ENCODE peak calls at places on chromosomes 5 and 9, in six cellular contexts. N is natural killer cell; I is activated T-cell treated with anti-CD3 and anti-CD28 coated beads, Interleukin-2, amount 50 U/mL, for 24 hours; D is activated CD8-positive, alpha-beta memory T cell treated with anti-CD3 and anti-CD28 coated beads, Interleukin-2, amount 50 U/mL, for 48 hours; Q is CD4-positive, alpha-beta memory T cell; V is GM03348. B is an unnamed sample.

GRCh38 chr5:36442796-36443195 is 141.1 kb upstream of the RANBP3L start:
- DNase-seq in D (no peak), N (no peak), V (no peak), I (no peak), Q (no peak), B (no peak)

GRCh38 chr9:69121155-69122085 is 52.7 kb upstream of the TJP2 start:
- DNase-seq in V (peak), D (peak), N (peak), Q (peak), I (peak), B (no peak)

GRCh38 chr9:79185866-79186265 is 385.9 kb upstream of the TLE4 start:
- DNase-seq in N (no peak), I (no peak), Q (no peak), D (no peak), V (peak), B (no peak)

GRCh38 chr9:32427111-32427873 is 42.8 kb downstream of the ACO1 start:
- DNase-seq in N (no peak), V (no peak), Q (no peak), D (no peak), I (no peak), B (no peak)

GRCh38 chr9:78273761-78274160 is 23.2 kb upstream of the PSAT1 start:
- DNase-seq in I (no peak), Q (no peak), V (no peak), N (no peak), D (no peak), B (no peak)

GRCh38 chr9:2127486-2127885 is 112.3 kb downstream of the SMARCA2 start:
- DNase-seq in N (no peak), D (no peak), V (peak), Q (no peak), I (no peak), B (no peak)

GRCh38 chr5:63553069-63553468 is 409.2 kb downstream of the HTR1A start:
- DNase-seq in D (no peak), Q (no peak), V (no peak), N (no peak), I (no peak), B (no peak)

GRCh38 chr5:137487600-137487999 is 11.5 kb downstream of the SPOCK1 start:
- DNase-seq in N (no peak), D (no peak), V (peak), I (no peak), Q (no peak), B (no peak)

GRCh38 chr9:21964925-21965385 is 29.2 kb downstream of the CDKN2A start:
- DNase-seq in N (peak), Q (peak), V (peak), D (peak), I (peak), B (peak)

GRCh38 chr5:160356550-160357347 is 13.7 kb downstream of the C1QTNF2 start:
- DNase-seq in D (no peak), N (no peak), Q (no peak), I (no peak), V (no peak), B (no peak)

GRCh38 chr5:58458851-58459275 is 1.0 kb downstream of the PLK2 start:
- DNase-seq in V (peak), Q (peak), I (no peak), N (no peak), D (no peak), B (no peak)

GRCh38 chr9:18718393-18718792 is 244.4 kb downstream of the ADAMTSL1 start:
- DNase-seq in D (no peak), Q (no peak), N (no peak), V (no peak), I (no peak), B (no peak)

GRCh38 chr5:11962122-11962521 is 57.9 kb upstream of the CTNND2 start:
- DNase-seq in Q (no peak), N (no peak), I (no peak), V (no peak), D (no peak), B (no peak)

GRCh38 chr9:127081250-127082185 is 40.9 kb downstream of the ANGPTL2 start:
- DNase-seq in V (no peak), D (no peak), I (no peak), N (no peak), Q (no peak), B (no peak)

GRCh38 chr5:78265163-78265562 is 29.3 kb downstream of the AP3B1 start:
- DNase-seq in I (no peak), Q (no peak), V (no peak), D (no peak), N (no peak), B (no peak)

GRCh38 chr9:121985792-121986494 is 107.2 kb downstream of the TTLL11 start:
- DNase-seq in Q (no peak), N (no peak), V (peak), I (no peak), D (no peak), B (no peak)

GRCh38 chr9:16138961-16139441 is 586.2 kb downstream of the CCDC171 start:
- DNase-seq in I (no peak), D (no peak), V (peak), Q (no peak), N (no peak), B (no peak)

GRCh38 chr5:142900926-142901325 is 130.7 kb downstream of the ARHGAP26 start:
- DNase-seq in D (no peak), N (no peak), Q (no peak), I (no peak), V (peak), B (no peak)

GRCh38 chr5:80915716-80916115 is 44.4 kb upstream of the RASGRF2 start:
- DNase-seq in Q (no peak), N (no peak), V (no peak), I (no peak), D (no peak), B (no peak)

GRCh38 chr5:78628260-78629024 is 20.1 kb downstream of the LHFPL2 start:
- DNase-seq in D (no peak), V (no peak), Q (no peak), N (no peak), I (no peak), B (no peak)

GRCh38 chr9:123420560-123421210 is 64.7 kb downstream of the CRB2 start:
- DNase-seq in V (no peak), Q (no peak), I (peak), D (no peak), N (no peak), B (peak)

GRCh38 chr5:65790371-65791163 is 68.6 kb downstream of the NLN start:
- DNase-seq in I (peak), V (no peak), D (no peak), N (peak), Q (peak), B (peak)

GRCh38 chr9:121780641-121781040 is 129.2 kb downstream of the DAB2IP start:
- DNase-seq in I (no peak), Q (no peak), V (no peak), D (no peak), N (no peak), B (no peak)

GRCh38 chr9:29609282-29609681 is 2036.0 kb upstream of the C9orf72 start:
- DNase-seq in Q (no peak), D (no peak), V (no peak), N (no peak), I (no peak), B (no peak)